ENCODE peak calls at places on chromosomes 7 and 10, in five cellular contexts. One of them, this sample, is unnamed.

GRCh38 chr7:98686466-98687080 is 69.5 kb downstream of the NPTX2 start:
- DNase-seq in fibroblast of lung: no peak
- DNase-seq in activated CD4-positive, alpha-beta memory T cell treated with anti-CD3 and anti-CD28 coated beads, Interleukin-2, amount 10 ng/mL, durations not matched to agents 7 days and 5 days: no peak
- DNase-seq in body of pancreas: no peak
- DNase-seq in stimulated activated CD4-positive, alpha-beta T cell treated with anti-CD3 and anti-CD28 coated beads, Interleukin-1b, Interleukin-23, amount 100 ng/mL, for 1 hour: no peak
- DNase-seq in this sample: no peak

GRCh38 chr7:75591467-75591866 is 99.3 kb downstream of the SPDYE5 start:
- DNase-seq in fibroblast of lung: no peak
- DNase-seq in activated CD4-positive, alpha-beta memory T cell treated with anti-CD3 and anti-CD28 coated beads, Interleukin-2, amount 10 ng/mL, durations not matched to agents 7 days and 5 days: no peak
- DNase-seq in body of pancreas: no peak
- DNase-seq in stimulated activated CD4-positive, alpha-beta T cell treated with anti-CD3 and anti-CD28 coated beads, Interleukin-1b, Interleukin-23, amount 100 ng/mL, for 1 hour: no peak
- DNase-seq in this sample: no peak

GRCh38 chr7:146656988-146657387 is 540.4 kb downstream of the CNTNAP2 start:
- DNase-seq in fibroblast of lung: no peak
- DNase-seq in activated CD4-positive, alpha-beta memory T cell treated with anti-CD3 and anti-CD28 coated beads, Interleukin-2, amount 10 ng/mL, durations not matched to agents 7 days and 5 days: no peak
- DNase-seq in body of pancreas: no peak
- DNase-seq in stimulated activated CD4-positive, alpha-beta T cell treated with anti-CD3 and anti-CD28 coated beads, Interleukin-1b, Interleukin-23, amount 100 ng/mL, for 1 hour: no peak
- DNase-seq in this sample: no peak

GRCh38 chr10:98063740-98064027 is 33.3 kb upstream of the CRTAC1 start:
- DNase-seq in fibroblast of lung: no peak
- DNase-seq in activated CD4-positive, alpha-beta memory T cell treated with anti-CD3 and anti-CD28 coated beads, Interleukin-2, amount 10 ng/mL, durations not matched to agents 7 days and 5 days: no peak
- DNase-seq in body of pancreas: no peak
- DNase-seq in stimulated activated CD4-positive, alpha-beta T cell treated with anti-CD3 and anti-CD28 coated beads, Interleukin-1b, Interleukin-23, amount 100 ng/mL, for 1 hour: no peak
- DNase-seq in this sample: no peak

GRCh38 chr10:121684276-121684675 is 86.0 kb upstream of the FGFR2 start:
- DNase-seq in fibroblast of lung: peak
- DNase-seq in activated CD4-positive, alpha-beta memory T cell treated with anti-CD3 and anti-CD28 coated beads, Interleukin-2, amount 10 ng/mL, durations not matched to agents 7 days and 5 days: no peak
- DNase-seq in body of pancreas: no peak
- DNase-seq in stimulated activated CD4-positive, alpha-beta T cell treated with anti-CD3 and anti-CD28 coated beads, Interleukin-1b, Interleukin-23, amount 100 ng/mL, for 1 hour: no peak
- DNase-seq in this sample: no peak

GRCh38 chr10:121598261-121599249 is at the start of gene FGFR2:
- DNase-seq in fibroblast of lung: peak
- DNase-seq in activated CD4-positive, alpha-beta memory T cell treated with anti-CD3 and anti-CD28 coated beads, Interleukin-2, amount 10 ng/mL, durations not matched to agents 7 days and 5 days: peak
- DNase-seq in body of pancreas: peak
- DNase-seq in stimulated activated CD4-positive, alpha-beta T cell treated with anti-CD3 and anti-CD28 coated beads, Interleukin-1b, Interleukin-23, amount 100 ng/mL, for 1 hour: no peak
- DNase-seq in this sample: no peak

GRCh38 chr7:36161996-36162395 is 8.9 kb downstream of the EEPD1 start:
- DNase-seq in fibroblast of lung: no peak
- DNase-seq in activated CD4-positive, alpha-beta memory T cell treated with anti-CD3 and anti-CD28 coated beads, Interleukin-2, amount 10 ng/mL, durations not matched to agents 7 days and 5 days: no peak
- DNase-seq in body of pancreas: no peak
- DNase-seq in stimulated activated CD4-positive, alpha-beta T cell treated with anti-CD3 and anti-CD28 coated beads, Interleukin-1b, Interleukin-23, amount 100 ng/mL, for 1 hour: no peak
- DNase-seq in this sample: no peak

GRCh38 chr7:98283127-98283886 is 1.8 kb downstream of the BRI3 start:
- DNase-seq in fibroblast of lung: peak
- DNase-seq in activated CD4-positive, alpha-beta memory T cell treated with anti-CD3 and anti-CD28 coated beads, Interleukin-2, amount 10 ng/mL, durations not matched to agents 7 days and 5 days: no peak
- DNase-seq in body of pancreas: no peak
- DNase-seq in stimulated activated CD4-positive, alpha-beta T cell treated with anti-CD3 and anti-CD28 coated beads, Interleukin-1b, Interleukin-23, amount 100 ng/mL, for 1 hour: no peak
- DNase-seq in this sample: no peak

This sample was measured in epithelial cell of proximal tubule.